ENCODE peak calls at places on chromosomes 12 and 14, in eight cellular contexts. Z is nephron progenitor cell; G is fibroblast of the aortic adventitia; C is astrocyte of the spinal cord; U is naive thymus-derived CD8-positive, alpha-beta T cell; T is NCI-H2081 treated with DMSO at 0.1 percent for 48 hours; E is ACHN; P is stimulated activated CD4-positive, alpha-beta T cell treated with anti-CD3 and anti-CD28 coated beads, Interleukin-2, amount 100 ng/mL, for 48 hours. M is an unnamed sample.

GRCh38 chr14:49767473-49768300 is at the start of gene KLHDC2:
- DNase-seq in G (peak; percentile 82), Z (peak; percentile 87), E (peak; percentile 83), P (peak; percentile 89), C (peak; percentile 93), T (no peak), U (peak; percentile 83), M (peak; percentile 89)

GRCh38 chr12:46524778-46525177 is 152.2 kb upstream of the SLC38A2 start:
- DNase-seq in T (no peak), U (no peak), P (no peak), G (peak; percentile 99), Z (no peak), E (no peak), C (peak; percentile 55), M (no peak)

GRCh38 chr12:80442426-80443222 is 1.4 kb upstream of the PTPRQ start:
- DNase-seq in T (no peak), C (peak; percentile 38), E (no peak), U (no peak), Z (no peak), P (no peak), G (peak; percentile 89), M (no peak)

GRCh38 chr12:119423285-119423684 is 88.8 kb downstream of the CCDC60 start:
- DNase-seq in G (no peak), E (no peak), P (no peak), T (no peak), U (no peak), Z (peak; percentile 8), C (no peak), M (peak; percentile 64)

GRCh38 chr12:44750468-44750867 is 125.6 kb downstream of the NELL2 start:
- DNase-seq in T (no peak), G (no peak), E (no peak), Z (no peak), P (no peak), C (no peak), U (no peak), M (peak; percentile 9)

GRCh38 chr14:103879570-103880333 is 32.4 kb upstream of the PPP1R13B start:
- DNase-seq in G (no peak), U (peak; percentile 15), P (no peak), T (no peak), Z (peak; percentile 46), E (peak; percentile 81), C (no peak), M (peak; percentile 92)

GRCh38 chr12:57756406-57757341 is 1.8 kb downstream of the MARCHF9 start:
- DNase-seq in G (no peak), E (peak; percentile 36), C (no peak), T (no peak), Z (peak; percentile 71), U (peak; percentile 73), P (peak; percentile 74), M (peak; percentile 82)

GRCh38 chr14:88323086-88323519 is at the start of gene KCNK10:
- DNase-seq in E (no peak), U (no peak), Z (no peak), G (no peak), P (no peak), T (no peak), C (peak; percentile 10), M (peak; percentile 62)

GRCh38 chr14:100837812-100838170 is 11.9 kb downstream of the MEG3 start:
- DNase-seq in C (no peak), T (no peak), E (no peak), G (no peak), P (no peak), Z (no peak), U (no peak), M (no peak)

GRCh38 chr14:74825008-74825407 is 50.9 kb downstream of the PROX2 start:
- DNase-seq in Z (no peak), E (peak; percentile 58), C (peak; percentile 48), U (no peak), P (no peak), G (peak; percentile 69), T (no peak), M (no peak)

GRCh38 chr14:102096569-102097188 is 9.8 kb upstream of the HSP90AA1 start:
- DNase-seq in E (peak; percentile 78), G (peak; percentile 85), T (peak; percentile 30), U (peak; percentile 69), P (peak; percentile 70), Z (peak; percentile 85), C (peak; percentile 68), M (peak; percentile 76)

GRCh38 chr12:3117628-3118027 is 40.4 kb downstream of the TSPAN9 start:
- DNase-seq in P (no peak), T (no peak), U (no peak), Z (no peak), E (no peak), G (peak; percentile 59), C (peak; percentile 95), M (no peak)

GRCh38 chr14:27026097-27026496 is 428.3 kb upstream of the NOVA1 start:
- DNase-seq in C (no peak), E (no peak), P (no peak), U (no peak), Z (no peak), G (no peak), T (no peak), M (no peak)

GRCh38 chr14:92310776-92311375 is 12.1 kb upstream of the SLC24A4 start:
- DNase-seq in T (no peak), C (no peak), G (no peak), Z (no peak), P (no peak), U (no peak), E (no peak), M (no peak)

GRCh38 chr12:113208041-113208934 is 13.0 kb upstream of the TPCN1 start:
- DNase-seq in E (no peak), T (no peak), P (peak; percentile 51), Z (no peak), G (no peak), C (peak; percentile 34), U (peak; percentile 70), M (no peak)

GRCh38 chr12:19070341-19070740 is 59.2 kb upstream of the PLEKHA5 start:
- DNase-seq in Z (no peak), E (no peak), T (no peak), C (no peak), U (no peak), G (no peak), P (no peak), M (no peak)

GRCh38 chr12:113591480-113591971 is 119.9 kb upstream of the LHX5 start:
- DNase-seq in T (no peak), P (no peak), C (no peak), Z (peak; percentile 80), G (no peak), U (no peak), E (no peak), M (peak; percentile 70)

GRCh38 chr12:53217049-53217929 is 10.2 kb upstream of the ITGB7 start:
- DNase-seq in P (no peak), G (peak; percentile 44), C (no peak), E (no peak), T (no peak), U (no peak), Z (no peak), M (peak; percentile 75)

GRCh38 chr12:57498143-57498524 is 10.3 kb downstream of the MARS1 start:
- DNase-seq in U (no peak), C (no peak), G (no peak), E (no peak), T (no peak), Z (no peak), P (no peak), M (no peak)

GRCh38 chr12:57146925-57147640 is at the start of gene LRP1-AS:
- DNase-seq in P (no peak), T (no peak), U (no peak), E (no peak), Z (no peak), G (no peak), C (no peak), M (no peak)

GRCh38 chr12:21346542-21347205 is 12.0 kb upstream of the SLCO1A2 start:
- DNase-seq in P (no peak), Z (no peak), E (no peak), C (no peak), G (no peak), U (no peak), T (no peak), M (no peak)

GRCh38 chr12:72012874-72013273 is 74.2 kb downstream of the TPH2 start:
- DNase-seq in U (no peak), T (no peak), P (no peak), G (no peak), E (no peak), Z (no peak), C (no peak), M (no peak)

GRCh38 chr14:67695394-67695949 is at the start of gene RDH11:
- DNase-seq in P (peak; percentile 70), G (peak; percentile 89), U (peak; percentile 74), T (peak; percentile 72), Z (peak; percentile 82), E (peak; percentile 90), C (peak; percentile 91), M (peak; percentile 88)

GRCh38 chr14:21264025-21264801 is 5.0 kb downstream of the HNRNPC start:
- DNase-seq in P (no peak), Z (no peak), U (peak; percentile 25), C (peak; percentile 88), E (peak; percentile 81), T (no peak), G (peak; percentile 80), M (no peak)

GRCh38 chr12:62332598-62332997 is 72.4 kb downstream of the USP15 start:
- DNase-seq in G (peak; percentile 66), Z (no peak), E (no peak), U (no peak), T (no peak), P (no peak), C (peak; percentile 69), M (no peak)

GRCh38 chr14:51846631-51847488 is 13.6 kb upstream of the GNG2 start:
- DNase-seq in C (peak; percentile 60), E (no peak), T (peak; percentile 62), P (peak; percentile 73), G (peak; percentile 42), Z (peak; percentile 35), U (peak; percentile 98), M (peak; percentile 81)

GRCh38 chr12:105025890-105026289 is 39.8 kb downstream of the NOPCHAP1 start:
- DNase-seq in G (peak; percentile 96), E (no peak), U (no peak), T (peak; percentile 34), C (peak; percentile 82), P (no peak), Z (no peak), M (no peak)

GRCh38 chr14:91899213-91899612 is 31.9 kb upstream of the TC2N start:
- DNase-seq in C (no peak), E (no peak), T (no peak), Z (no peak), P (no peak), G (no peak), U (no peak), M (peak; percentile 35)

GRCh38 chr14:99768381-99768780 is 24.8 kb upstream of the EML1 start:
- DNase-seq in Z (no peak), E (no peak), C (no peak), U (no peak), G (peak; percentile 39), T (no peak), P (no peak), M (no peak)

GRCh38 chr14:100031506-100032281 is 33.5 kb upstream of the EVL start:
- DNase-seq in T (no peak), G (peak; percentile 99), C (peak; percentile 97), P (no peak), E (peak; percentile 98), Z (no peak), U (no peak), M (no peak)

GRCh38 chr12:49330631-49331359 is 6.2 kb downstream of the C1QL4 start:
- DNase-seq in P (no peak), C (no peak), E (no peak), U (no peak), Z (no peak), T (no peak), G (no peak), M (no peak)

GRCh38 chr14:100342195-100342594 is 19.1 kb downstream of the SLC25A47 start:
- DNase-seq in C (no peak), Z (no peak), U (no peak), T (no peak), P (no peak), E (no peak), G (no peak), M (no peak)

GRCh38 chr12:68749861-68750260 is 3.9 kb downstream of the SLC35E3 start:
- DNase-seq in P (no peak), U (no peak), Z (no peak), C (no peak), E (no peak), T (no peak), G (no peak), M (no peak)

GRCh38 chr12:101076940-101077351 is 133.1 kb downstream of the SLC5A8 start:
- DNase-seq in T (no peak), G (peak; percentile 64), P (no peak), C (no peak), E (no peak), Z (no peak), U (no peak), M (no peak)

M was measured in iPS-NIHi11.